ENCODE peak calls at places on chromosomes 5 and 9, in eight cellular contexts. J is stomach, X is prostate gland, D is K562, N is HepG2, M is GM12878, R is SK-N-SH, S is Panc1. W is an unnamed sample.

GRCh38 chr9:107999011-107999410 is 509.4 kb upstream of the KLF4 start:
- DNase-seq in R (no peak), S (no peak), N (no peak), J (no peak), M (no peak), D (no peak), X (no peak), W (no peak)

GRCh38 chr9:135641745-135642144 is 2.4 kb upstream of the GLT6D1 start:
- DNase-seq in M (no peak), R (no peak), S (no peak), N (no peak), D (no peak), X (no peak), J (no peak), W (no peak)

GRCh38 chr9:135222991-135223760 is 135.7 kb downstream of the OLFM1 start:
- DNase-seq in S (no peak), X (no peak), R (no peak), N (no peak), M (no peak), D (no peak), J (no peak), W (no peak)

GRCh38 chr5:72245517-72246238 is 74.4 kb downstream of the MRPS27 start:
- DNase-seq in M (no peak), J (no peak), X (no peak), S (no peak), N (no peak), D (no peak), R (no peak), W (no peak)

GRCh38 chr5:124060413-124061095 is 548.6 kb downstream of the CSNK1G3 start:
- DNase-seq in J (peak), N (no peak), R (no peak), X (no peak), S (no peak), M (no peak), D (no peak), W (no peak)

GRCh38 chr5:88304356-88304755 is 35.7 kb upstream of the TMEM161B start:
- DNase-seq in D (no peak), X (no peak), N (no peak), S (no peak), M (no peak), R (no peak), J (no peak), W (no peak)

GRCh38 chr5:122400961-122401360 is 88.9 kb downstream of the SNCAIP start:
- DNase-seq in S (no peak), M (no peak), N (no peak), X (no peak), R (no peak), D (no peak), J (no peak), W (no peak)

GRCh38 chr5:180433029-180433416 is 61.2 kb upstream of the CNOT6 start:
- DNase-seq in D (no peak), R (no peak), X (no peak), N (no peak), M (no peak), J (no peak), S (no peak), W (no peak)

GRCh38 chr5:31889131-31889561 is 250.2 kb downstream of the PDZD2 start:
- DNase-seq in J (peak), M (no peak), S (no peak), N (no peak), R (no peak), D (no peak), X (no peak), W (no peak)

GRCh38 chr5:160959804-160960203 is 107.8 kb upstream of the ATP10B start:
- DNase-seq in M (peak), R (no peak), D (no peak), X (peak), N (no peak), J (peak), S (peak), W (no peak)

GRCh38 chr9:129591916-129592315 is 29.0 kb downstream of the C9orf50 start:
- DNase-seq in X (no peak), N (peak), R (no peak), S (no peak), J (no peak), D (no peak), M (no peak), W (no peak)

GRCh38 chr5:169160405-169160901 is 140.5 kb downstream of the SLIT3 start:
- DNase-seq in R (no peak), D (no peak), M (no peak), S (no peak), N (no peak), J (no peak), X (no peak), W (no peak)

GRCh38 chr5:75707911-75708509 is 9.2 kb downstream of the POC5 start:
- DNase-seq in X (no peak), J (no peak), S (no peak), R (no peak), N (no peak), M (no peak), D (peak), W (no peak)

GRCh38 chr9:128027166-128027539 is 40.0 kb downstream of the NAIF1 start:
- DNase-seq in M (no peak), J (no peak), N (no peak), X (no peak), R (no peak), S (no peak), D (no peak), W (no peak)

GRCh38 chr9:21030389-21031035 is 928 bp downstream of the HACD4 start:
- DNase-seq in N (no peak), X (no peak), M (peak), S (no peak), J (no peak), R (no peak), D (no peak), W (no peak)

GRCh38 chr5:2149196-2149541 is 266.4 kb upstream of the IRX4 start:
- DNase-seq in S (no peak), M (no peak), R (no peak), D (no peak), N (peak), X (no peak), J (no peak), W (no peak)

GRCh38 chr5:125408582-125409069 is 662.2 kb upstream of the ZNF608 start:
- DNase-seq in D (no peak), R (no peak), J (no peak), N (no peak), X (no peak), M (no peak), S (no peak), W (no peak)

GRCh38 chr5:140926211-140926902 is at the start of gene PCDHAC1:
- DNase-seq in N (no peak), J (peak), X (peak), M (no peak), S (no peak), D (peak), R (peak), W (no peak)

GRCh38 chr5:78547731-78548189 is 100.8 kb downstream of the LHFPL2 start:
- DNase-seq in X (no peak), M (no peak), D (no peak), N (no peak), R (no peak), S (no peak), J (no peak), W (peak)

GRCh38 chr5:78548216-78548615 is 100.4 kb downstream of the LHFPL2 start:
- DNase-seq in D (no peak), N (no peak), M (no peak), S (no peak), J (no peak), R (peak), X (no peak), W (no peak)

GRCh38 chr5:78547171-78547570 is 101.4 kb downstream of the LHFPL2 start:
- DNase-seq in R (no peak), J (no peak), N (no peak), M (no peak), D (no peak), X (no peak), S (no peak), W (no peak)

GRCh38 chr5:78545406-78545805 is 103.2 kb downstream of the LHFPL2 start:
- DNase-seq in D (no peak), N (no peak), R (no peak), S (no peak), X (no peak), M (no peak), J (no peak), W (no peak)

GRCh38 chr5:78546597-78546996 is 102.0 kb downstream of the LHFPL2 start:
- DNase-seq in J (no peak), N (peak), S (no peak), D (no peak), M (no peak), X (no peak), R (no peak), W (no peak)
- H3K27ac ChIP-seq in J (peak), N (no peak), S (no peak), D (no peak), M (peak), X (peak), R (no peak), W (peak)

GRCh38 chr5:116154931-116155330 is 70.1 kb downstream of the COMMD10 start:
- DNase-seq in X (no peak), S (no peak), M (no peak), D (no peak), J (no peak), N (no peak), R (no peak), W (no peak)

GRCh38 chr5:116153687-116154174 is 68.9 kb downstream of the COMMD10 start:
- DNase-seq in N (no peak), X (no peak), J (no peak), R (no peak), S (no peak), D (no peak), M (no peak), W (no peak)

GRCh38 chr5:116159006-116159405 is 74.2 kb downstream of the COMMD10 start:
- DNase-seq in D (no peak), N (no peak), S (no peak), X (no peak), J (no peak), M (no peak), R (no peak), W (no peak)

GRCh38 chr5:116157902-116158301 is 73.1 kb downstream of the COMMD10 start:
- DNase-seq in R (no peak), D (no peak), N (no peak), M (no peak), X (no peak), S (no peak), J (no peak), W (no peak)

GRCh38 chr5:116154252-116154651 is 69.4 kb downstream of the COMMD10 start:
- DNase-seq in X (no peak), N (peak), M (no peak), D (no peak), J (no peak), R (no peak), S (no peak), W (no peak)
- TF ChIP-seq POLR2AphosphoS5 in X (no peak), N (no peak), M (no peak), D (no peak), J (no peak), R (no peak), S (no peak), W (no peak)

GRCh38 chr5:95283761-95284511 is 958 bp downstream of the MCTP1 start:
- DNase-seq in M (no peak), J (peak), S (no peak), N (no peak), R (peak), X (no peak), D (peak), W (no peak)
- TF ChIP-seq CTCF in M (peak), J (no peak), S (peak), N (peak), R (peak), X (peak), D (peak), W (no peak)

DNA sequence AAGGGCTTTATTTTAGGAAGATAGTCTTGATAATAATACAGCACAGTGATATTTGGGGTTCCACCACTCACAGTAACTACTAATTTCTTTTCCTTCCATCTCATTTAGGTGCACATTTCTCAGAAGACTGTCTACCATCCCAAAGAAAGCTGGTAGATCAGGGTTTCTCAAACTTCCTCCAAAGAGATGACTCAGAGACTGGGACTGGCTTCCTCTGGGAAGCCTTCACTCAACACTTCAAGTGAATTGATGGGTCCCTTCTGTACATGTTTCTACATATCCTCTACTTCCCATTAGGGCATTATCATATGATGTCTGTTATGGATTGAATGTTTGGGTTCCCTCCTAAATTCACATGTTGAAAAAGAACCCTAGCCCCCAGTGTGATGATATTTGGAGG is 138.5 kb downstream of the SPOCK1 start:
- DNase-seq in R (no peak), J (no peak), S (no peak), X (no peak), N (no peak), D (no peak), M (no peak), W (no peak)
- H3K27ac ChIP-seq in R (peak), J (no peak), S (no peak), X (no peak), N (no peak), D (no peak), M (no peak), W (no peak)

DNA sequence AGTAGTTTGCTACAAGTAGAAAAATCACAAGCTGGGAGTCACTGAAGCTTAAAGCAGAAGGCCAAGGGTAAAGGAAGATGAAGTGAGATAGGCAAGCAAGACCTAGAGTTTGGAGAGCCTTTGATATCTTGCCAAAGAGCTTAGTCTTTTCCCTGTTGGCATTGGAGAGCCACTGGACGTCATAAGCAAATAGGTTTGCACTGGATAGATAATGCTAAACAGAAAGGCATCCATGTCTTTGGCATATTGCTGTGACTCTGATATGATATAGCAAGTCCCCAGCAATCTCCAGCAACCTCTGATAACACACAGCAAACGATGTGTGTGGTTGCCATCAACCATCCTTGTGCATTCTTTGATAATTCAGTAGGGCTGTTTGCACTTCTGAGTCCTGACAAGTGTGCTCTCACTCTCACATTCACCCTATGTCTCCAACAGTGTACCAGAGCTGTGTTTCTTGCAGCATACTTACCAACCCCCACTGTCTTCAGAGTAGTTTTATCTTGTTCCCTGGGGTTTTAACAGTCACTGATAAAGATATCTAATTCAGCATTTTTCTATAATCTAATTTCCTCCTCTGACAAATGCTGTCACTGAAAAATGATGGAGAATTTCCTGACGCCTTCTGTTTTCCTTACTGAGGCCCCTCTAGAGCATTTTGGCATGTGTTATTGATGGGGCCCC is 16.9 kb upstream of the FREM1 start:
- DNase-seq in X (no peak), S (no peak), R (peak), J (no peak), D (peak), M (no peak), N (no peak), W (no peak)
- TF ChIP-seq POLR2AphosphoS5 in X (no peak), S (no peak), R (no peak), J (no peak), D (no peak), M (no peak), N (no peak), W (no peak)

W was measured in esophagus muscularis mucosa.